ENCODE peak calls at places on chromosome 17, in ten cellular contexts. F, X, Q, K, V, J, B, W, I and L are unnamed samples.

GRCh38 chr17:37493249-37494027 is 3.7 kb downstream of the DUSP14 start:
- DNase-seq in F (no peak), X (no peak), Q (no peak), K (no peak), V (peak), J (peak), B (no peak), W (no peak), I (no peak), L (no peak)

GRCh38 chr17:3035256-3035967 is 28.0 kb downstream of the OR1D5 start:
- DNase-seq in F (no peak), X (no peak), Q (no peak), K (no peak), V (no peak), J (no peak), B (no peak), W (no peak), I (no peak), L (no peak)

GRCh38 chr17:40535438-40535837 is 29.8 kb downstream of the CCR7 start:
- DNase-seq in F (no peak), X (no peak), Q (no peak), K (no peak), V (no peak), J (no peak), B (no peak), W (no peak), I (no peak), L (no peak)

GRCh38 chr17:3533752-3534151 is 23.9 kb downstream of the TRPV3 start:
- DNase-seq in F (no peak), X (no peak), Q (no peak), K (no peak), V (no peak), J (no peak), B (no peak), W (no peak), I (no peak), L (no peak)

GRCh38 chr17:63171428-63172205 is 205.6 kb downstream of the TANC2 start:
- DNase-seq in F (no peak), X (no peak), Q (no peak), K (no peak), V (peak), J (no peak), B (no peak), W (no peak), I (no peak), L (no peak)

GRCh38 chr17:78438694-78439325 is 60.4 kb downstream of the PGS1 start:
- DNase-seq in F (no peak), X (no peak), Q (no peak), K (no peak), V (no peak), J (no peak), B (no peak), W (no peak), I (no peak), L (no peak)

GRCh38 chr17:16468428-16468992 is 23.5 kb downstream of the LRRC75A start:
- DNase-seq in F (no peak), X (no peak), Q (no peak), K (no peak), V (no peak), J (no peak), B (no peak), W (no peak), I (no peak), L (no peak)

GRCh38 chr17:39700148-39700987 is 504 bp downstream of the ERBB2 start:
- DNase-seq in F (no peak), X (no peak), Q (no peak), K (no peak), V (peak), J (no peak), B (no peak), W (no peak), I (no peak), L (no peak)

GRCh38 chr17:79083191-79083971 is 8.8 kb downstream of the ENGASE start:
- DNase-seq in F (no peak), X (no peak), Q (no peak), K (no peak), V (no peak), J (no peak), B (no peak), W (no peak), I (no peak), L (no peak)

GRCh38 chr17:53719229-53719628 is 103.5 kb upstream of the KIF2B start:
- DNase-seq in F (no peak), X (no peak), Q (no peak), K (no peak), V (peak), J (no peak), B (no peak), W (no peak), I (no peak), L (no peak)

GRCh38 chr17:60542066-60542465 is 16.0 kb upstream of the APPBP2 start:
- DNase-seq in F (no peak), X (no peak), Q (no peak), K (no peak), V (peak), J (no peak), B (no peak), W (no peak), I (no peak), L (no peak)

GRCh38 chr17:22507823-22508222 is 815.5 kb downstream of the KCNJ18 start:
- DNase-seq in F (no peak), X (peak), Q (no peak), K (peak), V (peak), J (no peak), B (no peak), W (no peak), I (no peak), L (no peak)